ENCODE peak calls at places on chromosomes 11 and 22, in nine cellular contexts. F is AG04450, T is PC-3, R is dorsolateral prefrontal cortex, A is astrocyte, Z is tibial nerve, L is small intestine, C is OCI-LY7, Y is ovary. D is an unnamed sample.
A peak's percentile ranks its signal among the peaks of the same experiment; 100 is the strongest.

GRCh38 chr11:2759228-2760195 is 59.7 kb upstream of the KCNQ1OT1 start:
- DNase-seq in F (no peak), T (no peak), R (peak; percentile 31), A (no peak), Z (no peak), L (no peak), C (no peak), Y (peak; percentile 7), D (peak; percentile 4)

GRCh38 chr11:76665172-76665571 is 5.4 kb downstream of the LRRC32 start:
- DNase-seq in F (no peak), T (no peak), R (peak; percentile 19), A (no peak), Z (no peak), L (no peak), C (peak; percentile 45), Y (no peak), D (no peak)

GRCh38 chr22:26124991-26125725 is 44.1 kb upstream of the SEZ6L start:
- DNase-seq in F (no peak), T (no peak), R (no peak), A (no peak), Z (no peak), L (no peak), C (no peak), Y (no peak), D (peak; percentile 73)

GRCh38 chr11:72578991-72579815 is 95.0 kb downstream of the PDE2A start:
- DNase-seq in F (no peak), T (no peak), R (no peak), A (no peak), Z (no peak), L (no peak), C (no peak), Y (no peak), D (no peak)

GRCh38 chr11:68413591-68413999 is 47.0 kb upstream of the PPP6R3 start:
- DNase-seq in F (no peak), T (no peak), R (no peak), A (no peak), Z (no peak), L (no peak), C (no peak), Y (no peak), D (no peak)

GRCh38 chr11:24513837-24514594 is 17.2 kb downstream of the LUZP2 start:
- DNase-seq in F (no peak), T (peak; percentile 58), R (no peak), A (no peak), Z (no peak), L (no peak), C (no peak), Y (no peak), D (no peak)

GRCh38 chr11:64566042-64566914 is 24.7 kb upstream of the SLC22A12 start:
- DNase-seq in F (peak; percentile 20), T (peak; percentile 85), R (no peak), A (peak; percentile 76), Z (peak; percentile 54), L (peak; percentile 51), C (peak; percentile 72), Y (peak; percentile 78), D (peak; percentile 73)

GRCh38 chr11:125624756-125625213 is at the start of gene CHEK1:
- DNase-seq in F (no peak), T (no peak), R (no peak), A (no peak), Z (no peak), L (peak; percentile 4), C (no peak), Y (peak; percentile 10), D (no peak)

GRCh38 chr11:60734271-60734670 is 9.8 kb downstream of the MS4A18 start:
- DNase-seq in F (no peak), T (no peak), R (no peak), A (no peak), Z (no peak), L (peak; percentile 75), C (no peak), Y (no peak), D (no peak)

GRCh38 chr22:29029202-29030000 is 32.2 kb downstream of the C22orf31 start:
- DNase-seq in F (no peak), T (no peak), R (no peak), A (no peak), Z (no peak), L (no peak), C (no peak), Y (no peak), D (no peak)
- H3K27ac ChIP-seq in F (no peak overlapping the region), T (peak overlapping the region; percentile 86), R (peak overlapping the region; percentile 92), A (peak overlapping the region; percentile 97), Z (peak overlapping the region; percentile 91), L (no peak overlapping the region), C (no peak overlapping the region), Y (no peak overlapping the region), D (no peak overlapping the region)

GRCh38 chr11:96254087-96254486 is 88.9 kb downstream of the MAML2 start:
- DNase-seq in F (no peak), T (no peak), R (no peak), A (peak; percentile 88), Z (no peak), L (peak; percentile 45), C (peak; percentile 42), Y (no peak), D (no peak)
- H3K4me3 ChIP-seq in F (no peak overlapping the region), T (no peak overlapping the region), R (peak overlapping the region; percentile 4), A (peak overlapping the region; percentile 40), Z (no peak overlapping the region), L (no peak overlapping the region), C (peak overlapping the region; percentile 12), Y (no peak overlapping the region), D (no peak overlapping the region)

GRCh38 chr11:12007230-12007593 is 1.2 kb downstream of the DKK3 start:
- DNase-seq in F (no peak), T (no peak), R (no peak), A (no peak), Z (no peak), L (no peak), C (no peak), Y (no peak), D (no peak)
- H3K27ac ChIP-seq in F (no peak overlapping the region), T (no peak overlapping the region), R (peak overlapping the region; percentile 93), A (no peak overlapping the region), Z (peak overlapping the region; percentile 89), L (no peak overlapping the region), C (no peak overlapping the region), Y (no peak overlapping the region), D (no peak overlapping the region)

GRCh38 chr11:28108909-28109308 is 721 bp downstream of the METTL15 start:
- DNase-seq in F (no peak), T (no peak), R (no peak), A (no peak), Z (no peak), L (no peak), C (no peak), Y (no peak), D (no peak)
- H3K4me3 ChIP-seq in F (peak overlapping the region; percentile 68), T (peak overlapping the region; percentile 75), R (peak overlapping the region; percentile 62), A (peak overlapping the region; percentile 65), Z (peak overlapping the region; percentile 59), L (no peak overlapping the region), C (peak overlapping the region; percentile 93), Y (peak overlapping the region; percentile 43), D (peak overlapping the region; percentile 55)

GRCh38 chr22:20918663-20919220 is 1.5 kb downstream of the CRKL start:
- DNase-seq in F (no peak), T (no peak), R (no peak), A (no peak), Z (no peak), L (no peak), C (no peak), Y (no peak), D (no peak)
- H3K27ac ChIP-seq in F (no peak overlapping the region), T (no peak overlapping the region), R (peak overlapping the region; percentile 96), A (peak overlapping the region; percentile 27), Z (peak overlapping the region; percentile 36), L (no peak overlapping the region), C (peak overlapping the region; percentile 70), Y (no peak overlapping the region), D (peak overlapping the region; percentile 93)

DNA sequence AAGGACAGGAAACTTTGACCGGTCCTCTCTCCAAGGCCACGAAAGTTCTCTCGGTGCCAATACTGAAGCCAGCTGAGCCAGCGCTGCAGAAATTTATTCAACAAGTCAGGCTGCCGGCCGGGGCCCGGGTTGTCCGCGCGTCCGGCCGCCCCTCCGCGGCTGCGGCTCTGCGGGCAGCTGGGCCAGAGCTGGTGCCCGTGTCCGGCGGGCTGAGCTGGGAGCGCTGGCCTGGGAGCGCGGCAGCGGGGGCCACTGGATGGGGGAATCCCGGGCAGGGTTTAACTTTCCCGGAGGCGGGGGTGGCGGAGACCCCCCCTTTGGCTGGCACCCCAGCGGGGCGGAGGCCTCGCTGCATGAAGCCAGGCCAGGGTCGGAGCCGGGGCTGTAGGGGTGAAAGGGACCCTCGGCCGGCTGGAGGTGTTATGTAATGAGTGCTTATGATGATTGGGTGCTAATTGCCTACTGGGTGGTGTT is 12.3 kb upstream of the CACNA1I start:
- DNase-seq in F (no peak), T (no peak), R (no peak), A (no peak), Z (no peak), L (no peak), C (no peak), Y (peak; percentile 17), D (no peak)
- H3K4me3 ChIP-seq in F (no peak overlapping the region), T (no peak overlapping the region), R (peak overlapping the region; percentile 59), A (no peak overlapping the region), Z (peak overlapping the region; percentile 28), L (no peak overlapping the region), C (no peak overlapping the region), Y (no peak overlapping the region), D (no peak overlapping the region)

DNA sequence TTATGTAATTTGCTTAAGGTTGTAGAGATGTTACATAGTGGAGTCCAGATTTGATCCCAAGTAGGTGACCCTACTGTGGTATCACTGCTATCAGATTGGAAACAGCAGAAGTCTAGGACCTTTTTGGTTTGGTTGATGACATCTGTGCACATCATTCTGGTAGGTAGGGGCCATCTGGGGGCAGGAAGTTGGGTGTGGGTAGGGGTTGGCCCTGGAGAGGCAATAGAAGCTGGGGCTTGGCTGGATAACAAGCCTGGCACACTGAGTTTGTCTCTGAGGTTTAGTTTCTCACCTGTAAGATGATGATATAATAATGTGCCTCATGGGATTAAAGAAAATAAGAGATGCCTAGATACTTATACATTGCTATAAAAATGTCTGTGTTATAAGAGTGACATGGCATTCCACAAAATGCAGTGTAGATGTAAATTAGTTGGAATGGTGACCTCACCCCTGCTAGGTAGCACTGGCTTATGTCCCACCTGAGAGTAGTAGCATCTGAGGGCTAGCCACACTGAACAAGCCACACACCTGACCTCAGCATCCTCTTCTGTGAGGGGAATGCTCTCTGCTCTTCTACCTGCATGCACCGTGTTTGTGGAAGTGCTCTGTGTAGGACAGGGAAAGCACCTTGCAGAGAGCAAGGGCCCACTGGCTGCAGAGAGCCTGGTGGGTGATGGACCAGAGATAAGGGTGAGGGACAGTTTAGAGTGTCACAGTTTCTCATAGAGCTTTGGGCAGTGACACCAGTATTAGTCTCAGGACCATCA is 36.9 kb downstream of the PTPRJ start:
- DNase-seq in F (no peak), T (no peak), R (no peak), A (no peak), Z (no peak), L (no peak), C (peak; percentile 53), Y (no peak), D (no peak)
- H3K27ac ChIP-seq in F (no peak overlapping the region), T (no peak overlapping the region), R (peak overlapping the region; percentile 14), A (no peak overlapping the region), Z (no peak overlapping the region), L (no peak overlapping the region), C (peak overlapping the region; percentile 92), Y (no peak overlapping the region), D (no peak overlapping the region)

GRCh38 chr22:39530136-39530535 is 2.4 kb downstream of the RPS19BP1 start:
- DNase-seq in F (no peak), T (no peak), R (no peak), A (no peak), Z (no peak), L (no peak), C (no peak), Y (no peak), D (no peak)
- H3K4me3 ChIP-seq in F (no peak overlapping the region), T (no peak overlapping the region), R (no peak overlapping the region), A (no peak overlapping the region), Z (no peak overlapping the region), L (no peak overlapping the region), C (peak overlapping the region; percentile 97), Y (no peak overlapping the region), D (no peak overlapping the region)